ENCODE peak calls at places on chromosomes 13 and 19, in six cellular contexts. One of them, this sample, is unnamed.

GRCh38 chr13:79282508-79282907 is 123.5 kb downstream of the RBM26 start:
- ATAC-seq in RWPE2: no peak
- ATAC-seq in Panc1: no peak
- ATAC-seq in SK-N-SH treated with all-trans-retinoic acid at 6 μM for 48 hours: no peak
- ATAC-seq in CD4-positive, alpha-beta T cell: no peak
- ATAC-seq in heart right ventricle: no peak
- ATAC-seq in this sample: no peak

GRCh38 chr13:78569029-78569428 is 34.3 kb downstream of the POU4F1 start:
- ATAC-seq in RWPE2: no peak
- ATAC-seq in CD4-positive, alpha-beta T cell: no peak
- ATAC-seq in SK-N-SH treated with all-trans-retinoic acid at 6 μM for 48 hours: no peak
- ATAC-seq in Panc1: no peak
- ATAC-seq in heart right ventricle: no peak
- ATAC-seq in this sample: no peak

GRCh38 chr19:5697022-5697889 is 7.2 kb downstream of the RPL36 start:
- ATAC-seq in SK-N-SH treated with all-trans-retinoic acid at 6 μM for 48 hours: no peak
- ATAC-seq in Panc1: peak
- ATAC-seq in RWPE2: peak
- ATAC-seq in CD4-positive, alpha-beta T cell: no peak
- ATAC-seq in heart right ventricle: no peak
- ATAC-seq in this sample: no peak

GRCh38 chr13:46571189-46571901 is 18.4 kb downstream of the LRCH1 start:
- ATAC-seq in RWPE2: no peak
- ATAC-seq in heart right ventricle: peak
- ATAC-seq in CD4-positive, alpha-beta T cell: no peak
- ATAC-seq in Panc1: no peak
- ATAC-seq in SK-N-SH treated with all-trans-retinoic acid at 6 μM for 48 hours: peak
- ATAC-seq in this sample: peak

GRCh38 chr19:16016226-16017137 is 59.8 kb upstream of the TPM4 start:
- ATAC-seq in Panc1: no peak
- ATAC-seq in RWPE2: no peak
- ATAC-seq in heart right ventricle: no peak
- ATAC-seq in SK-N-SH treated with all-trans-retinoic acid at 6 μM for 48 hours: no peak
- ATAC-seq in CD4-positive, alpha-beta T cell: no peak
- ATAC-seq in this sample: no peak

GRCh38 chr13:50392977-50393376 is 377.7 kb downstream of the KCNRG start:
- ATAC-seq in RWPE2: no peak
- ATAC-seq in CD4-positive, alpha-beta T cell: no peak
- ATAC-seq in SK-N-SH treated with all-trans-retinoic acid at 6 μM for 48 hours: no peak
- ATAC-seq in heart right ventricle: no peak
- ATAC-seq in Panc1: no peak
- ATAC-seq in this sample: no peak

GRCh38 chr19:40801449-40802299 is 2.7 kb downstream of the EGLN2 start:
- ATAC-seq in SK-N-SH treated with all-trans-retinoic acid at 6 μM for 48 hours: no peak
- ATAC-seq in RWPE2: no peak
- ATAC-seq in heart right ventricle: no peak
- ATAC-seq in CD4-positive, alpha-beta T cell: no peak
- ATAC-seq in Panc1: no peak
- ATAC-seq in this sample: no peak

GRCh38 chr19:14674764-14675163 is at the start of gene ADGRE3:
- ATAC-seq in heart right ventricle: no peak
- ATAC-seq in Panc1: no peak
- ATAC-seq in CD4-positive, alpha-beta T cell: no peak
- ATAC-seq in RWPE2: no peak
- ATAC-seq in SK-N-SH treated with all-trans-retinoic acid at 6 μM for 48 hours: no peak
- ATAC-seq in this sample: peak

GRCh38 chr19:34555447-34555846 is 73.9 kb downstream of the WTIP start:
- ATAC-seq in heart right ventricle: no peak
- ATAC-seq in CD4-positive, alpha-beta T cell: no peak
- ATAC-seq in RWPE2: peak
- ATAC-seq in SK-N-SH treated with all-trans-retinoic acid at 6 μM for 48 hours: peak
- ATAC-seq in Panc1: peak
- ATAC-seq in this sample: no peak

GRCh38 chr13:110506859-110507566 is 54.5 kb downstream of the RAB20 start:
- ATAC-seq in CD4-positive, alpha-beta T cell: no peak
- ATAC-seq in Panc1: no peak
- ATAC-seq in RWPE2: peak
- ATAC-seq in heart right ventricle: peak
- ATAC-seq in SK-N-SH treated with all-trans-retinoic acid at 6 μM for 48 hours: no peak
- ATAC-seq in this sample: peak

GRCh38 chr13:49754146-49754545 is 38.3 kb downstream of the KPNA3 start:
- ATAC-seq in Panc1: no peak
- ATAC-seq in CD4-positive, alpha-beta T cell: no peak
- ATAC-seq in SK-N-SH treated with all-trans-retinoic acid at 6 μM for 48 hours: no peak
- ATAC-seq in RWPE2: no peak
- ATAC-seq in heart right ventricle: no peak
- ATAC-seq in this sample: no peak

GRCh38 chr13:47875206-47875605 is 125.9 kb downstream of the SUCLA2 start:
- ATAC-seq in SK-N-SH treated with all-trans-retinoic acid at 6 μM for 48 hours: no peak
- ATAC-seq in heart right ventricle: no peak
- ATAC-seq in RWPE2: no peak
- ATAC-seq in CD4-positive, alpha-beta T cell: no peak
- ATAC-seq in Panc1: no peak
- ATAC-seq in this sample: no peak